ENCODE peak calls at places on chromosomes 12 and 14, in ten cellular contexts. M is IMR-90, U is stomach, Q is vagina, B is transverse colon, L is adrenal gland, F is A549, Z is body of pancreas, W is thyroid gland, J is HCT116. G is an unnamed sample.

GRCh38 chr12:2054091-2055018 is 1.6 kb downstream of the CACNA1C start:
- DNase-seq in M (no peak), W (no peak), F (no peak), U (no peak), Z (no peak), B (no peak), Q (no peak), L (no peak), J (no peak), G (no peak)

GRCh38 chr12:30823140-30823669 is 68.5 kb upstream of the CAPRIN2 start:
- DNase-seq in Z (peak), F (peak), L (peak), W (peak), M (no peak), U (peak), Q (peak), J (no peak), B (peak), G (no peak)

GRCh38 chr14:94388896-94389469 is 581 bp upstream of the SERPINA1 start:
- DNase-seq in F (no peak), U (no peak), M (no peak), B (no peak), Z (no peak), W (no peak), Q (no peak), J (no peak), L (no peak), G (no peak)

GRCh38 chr14:73887116-73887490 is 444 bp downstream of the ZNF410 start:
- DNase-seq in F (no peak), Q (no peak), U (no peak), B (no peak), L (no peak), W (no peak), J (no peak), Z (no peak), M (peak), G (no peak)

GRCh38 chr12:124143726-124144125 is 151.2 kb upstream of the RFLNA start:
- DNase-seq in W (no peak), Q (no peak), B (no peak), M (no peak), U (peak), Z (no peak), F (no peak), J (no peak), L (no peak), G (no peak)

GRCh38 chr14:72651081-72651480 is 242.8 kb downstream of the DPF3 start:
- DNase-seq in B (no peak), M (peak), U (no peak), L (no peak), Z (no peak), Q (no peak), W (no peak), F (no peak), J (no peak), G (no peak)

GRCh38 chr14:67577909-67578749 is 21.9 kb downstream of the PIGH start:
- DNase-seq in L (no peak), B (no peak), J (no peak), U (no peak), W (peak), F (no peak), Z (no peak), Q (no peak), M (no peak), G (no peak)

GRCh38 chr14:74865156-74865555 is 10.8 kb downstream of the PROX2 start:
- DNase-seq in B (no peak), M (no peak), Z (no peak), U (no peak), W (no peak), F (no peak), L (no peak), J (no peak), Q (no peak), G (no peak)

GRCh38 chr14:54881235-54881760 is 21.3 kb downstream of the GCH1 start:
- DNase-seq in Q (no peak), L (no peak), U (no peak), W (no peak), F (no peak), M (peak), B (no peak), Z (no peak), J (no peak), G (no peak)

GRCh38 chr12:10940389-10940788 is 1.3 kb upstream of the TAS2R14 start:
- DNase-seq in W (no peak), B (no peak), Z (no peak), M (peak), J (no peak), U (no peak), F (peak), L (no peak), Q (no peak), G (peak)

GRCh38 chr12:39103552-39104165 is 198.3 kb upstream of the CPNE8 start:
- DNase-seq in W (no peak), U (no peak), Z (peak), Q (no peak), L (no peak), J (peak), B (no peak), M (no peak), F (peak), G (peak)

GRCh38 chr12:28878629-28879028 is 270.4 kb upstream of the FAR2 start:
- DNase-seq in Q (no peak), W (no peak), B (no peak), L (no peak), F (no peak), M (no peak), J (no peak), Z (no peak), U (no peak), G (no peak)

GRCh38 chr14:44846232-44846824 is 115.4 kb downstream of the KLHL28 start:
- DNase-seq in Q (no peak), U (no peak), J (peak), L (no peak), W (no peak), F (peak), B (no peak), M (peak), Z (no peak), G (no peak)

GRCh38 chr12:2640709-2641108 is 154.1 kb upstream of the FKBP4 start:
- DNase-seq in W (peak), B (peak), Q (no peak), M (peak), J (peak), L (peak), U (peak), Z (no peak), F (peak), G (peak)

GRCh38 chr14:93073833-93074769 is 41.6 kb downstream of the ITPK1 start:
- DNase-seq in U (no peak), W (no peak), Q (no peak), Z (no peak), M (peak), F (no peak), J (no peak), L (peak), B (no peak), G (no peak)

GRCh38 chr12:49661191-49661590 is 37.8 kb downstream of the PRPF40B start:
- DNase-seq in M (no peak), F (no peak), Q (no peak), B (no peak), Z (no peak), U (no peak), J (no peak), L (no peak), W (no peak), G (no peak)

GRCh38 chr14:100620437-100621100 is 33.4 kb upstream of the BEGAIN start:
- DNase-seq in B (peak), M (no peak), J (no peak), Z (no peak), W (no peak), F (no peak), L (no peak), U (no peak), Q (no peak), G (no peak)

DNA sequence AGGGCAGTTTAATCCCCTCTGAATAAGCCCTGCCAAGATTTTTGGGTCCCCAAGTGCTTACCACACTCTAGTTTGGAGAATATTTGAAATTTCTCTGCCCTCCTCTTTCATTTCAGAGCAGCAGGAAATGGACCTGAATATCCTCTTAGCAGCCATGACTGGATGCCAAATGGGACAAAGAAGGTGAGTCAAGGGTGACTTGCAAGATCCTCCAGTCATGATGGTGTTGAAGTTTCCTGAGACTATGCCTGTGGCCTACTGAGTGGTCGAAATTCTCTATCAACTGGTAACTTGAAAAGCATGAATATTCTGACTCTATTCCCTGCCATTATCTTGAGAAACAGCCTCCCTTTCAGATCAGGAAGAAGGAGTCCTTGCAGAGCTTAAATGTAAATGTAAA is 1674.7 kb upstream of the SEL1L start:
- DNase-seq in F (peak), J (no peak), Q (no peak), Z (no peak), W (no peak), B (no peak), L (no peak), M (peak), U (no peak), G (no peak)
- TF ChIP-seq POLR2A in F (no peak), J (no peak), Q (no peak), Z (no peak), W (no peak), B (no peak), L (no peak), M (no peak), U (no peak), G (no peak)

DNA sequence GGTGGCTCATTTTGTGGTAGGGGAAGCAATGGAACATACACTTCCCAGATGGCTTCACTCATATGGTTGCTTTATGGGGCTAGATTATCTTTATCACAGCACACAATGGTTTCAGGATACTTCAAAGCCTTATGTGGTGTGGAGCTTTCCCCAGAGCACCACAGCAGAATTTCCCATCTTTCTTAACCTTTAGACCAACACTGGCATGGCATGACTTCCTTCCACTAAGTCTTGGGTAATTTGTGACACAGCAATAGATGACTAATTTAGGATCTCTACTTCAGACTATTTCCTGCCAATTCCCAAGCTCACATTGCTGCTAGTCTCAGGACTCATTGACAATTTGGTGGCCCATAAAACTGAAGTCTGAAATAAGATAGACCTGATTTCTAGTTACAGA is 36.9 kb upstream of the DCN start:
- DNase-seq in L (no peak), J (no peak), U (no peak), Z (no peak), M (peak), Q (no peak), B (no peak), W (no peak), F (no peak), G (no peak)
- TF ChIP-seq POLR2A in L (no peak), J (no peak), U (no peak), Z (no peak), M (no peak), Q (no peak), B (no peak), W (no peak), F (no peak), G (no peak)

DNA sequence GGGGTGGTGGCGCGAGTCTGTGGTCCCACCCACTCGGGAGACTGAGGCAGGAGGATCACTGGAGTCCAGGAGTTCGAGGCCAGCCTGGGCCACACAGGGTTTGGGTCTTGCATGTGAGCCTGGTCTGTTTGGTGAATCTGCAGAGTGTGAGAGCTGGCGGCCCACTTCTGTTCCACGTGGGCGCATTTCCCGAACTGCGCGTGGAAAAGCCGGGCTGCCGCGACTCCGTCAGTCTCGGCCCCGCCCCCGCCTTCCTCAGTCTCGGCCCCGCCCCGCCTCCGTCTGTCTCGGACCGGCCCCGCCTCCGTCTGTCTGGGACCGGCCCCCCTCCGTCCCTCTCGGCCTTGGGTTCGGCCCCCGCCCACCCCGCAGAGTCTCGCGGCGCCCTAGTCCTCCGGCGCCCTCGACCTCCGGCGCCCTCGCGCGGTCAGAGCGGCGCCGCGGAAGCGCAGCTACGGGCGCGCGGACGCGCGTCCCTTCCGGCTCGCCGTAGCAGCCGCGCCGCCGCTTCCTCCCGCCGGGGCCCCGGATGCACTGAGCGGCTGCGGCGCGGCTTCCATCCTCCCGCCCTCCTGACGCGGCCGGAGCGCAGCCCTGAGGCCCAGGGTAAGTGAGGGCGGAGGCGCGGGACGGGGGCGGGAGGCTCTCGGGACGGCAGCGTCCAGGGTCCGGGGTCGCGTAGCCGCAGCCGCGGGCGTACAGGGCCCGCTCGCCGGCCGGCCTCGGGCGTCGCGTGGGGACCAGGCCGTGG is at the start of gene EP400:
- DNase-seq in L (peak), F (peak), W (peak), M (peak), U (peak), J (peak), Q (no peak), B (peak), Z (peak), G (peak)
- TF ChIP-seq POLR2A in L (peak), F (peak), W (no peak), M (peak), U (no peak), J (peak), Q (no peak), B (peak), Z (peak), G (peak)

GRCh38 chr12:121013715-121014114 is 2.6 kb downstream of the C12orf43 start:
- DNase-seq in Z (no peak), Q (no peak), L (no peak), F (peak), M (no peak), B (no peak), J (no peak), W (no peak), U (no peak), G (no peak)

GRCh38 chr12:121017966-121018491 is 1.7 kb upstream of the C12orf43 start:
- DNase-seq in M (no peak), Z (no peak), L (peak), W (no peak), U (no peak), Q (no peak), B (no peak), J (no peak), F (no peak), G (no peak)

GRCh38 chr12:121018860-121019259 is 2.6 kb upstream of the C12orf43 start:
- DNase-seq in L (no peak), M (no peak), W (no peak), B (no peak), U (no peak), Q (no peak), Z (no peak), J (no peak), F (no peak), G (no peak)

GRCh38 chr12:121011820-121012219 is 4.5 kb downstream of the C12orf43 start:
- DNase-seq in L (no peak), F (no peak), Q (no peak), U (no peak), B (no peak), J (no peak), W (no peak), Z (no peak), M (no peak), G (no peak)

GRCh38 chr12:121015825-121016766 is at the start of gene C12orf43:
- DNase-seq in W (peak), Q (no peak), M (peak), B (peak), U (peak), J (peak), Z (peak), L (peak), F (peak), G (peak)
- TF ChIP-seq POLR2A in W (no peak), Q (no peak), M (peak), B (no peak), U (no peak), J (peak), Z (peak), L (peak), F (peak), G (peak)

G was measured in H54.